ENCODE peak calls at places on chromosomes 4 and X, in five cellular contexts. C, I, U, J and O are unnamed samples.

GRCh38 chr4:45043916-45044315 is 317.6 kb upstream of the GNPDA2 start:
- DNase-seq in C (no peak), I (no peak), U (no peak), J (no peak), O (no peak)

GRCh38 chrX:131704136-131704695 is 160.3 kb downstream of the OR13H1 start:
- DNase-seq in C (no peak), I (no peak), U (no peak), J (peak), O (peak)

GRCh38 chrX:53681661-53682060 is 4.9 kb downstream of the HUWE1 start:
- DNase-seq in C (no peak), I (no peak), U (no peak), J (no peak), O (no peak)

GRCh38 chrX:843306-843705 is 212.7 kb downstream of the SHOX start:
- DNase-seq in C (no peak), I (no peak), U (no peak), J (no peak), O (no peak)

GRCh38 chr4:174209296-174209695 is 74.2 kb downstream of the FBXO8 start:
- DNase-seq in C (no peak), I (no peak), U (no peak), J (no peak), O (no peak)

GRCh38 chr4:142671516-142671915 is 174.6 kb downstream of the INPP4B start:
- DNase-seq in C (no peak), I (no peak), U (no peak), J (no peak), O (no peak)

GRCh38 chrX:153590961-153591956 is 7.7 kb downstream of the CCNQ start:
- DNase-seq in C (no peak), I (no peak), U (no peak), J (no peak), O (no peak)

GRCh38 chrX:67613366-67613765 is 69.5 kb downstream of the AR start:
- DNase-seq in C (no peak), I (peak), U (no peak), J (no peak), O (no peak)

GRCh38 chrX:18099745-18100144 is 120.9 kb downstream of the BEND2 start:
- DNase-seq in C (no peak), I (no peak), U (no peak), J (no peak), O (no peak)

GRCh38 chr4:77777135-77777777 is 41.9 kb downstream of the CNOT6L start:
- DNase-seq in C (no peak), I (no peak), U (no peak), J (no peak), O (no peak)

GRCh38 chrX:103398321-103398937 is 22.1 kb downstream of the BEX3 start:
- DNase-seq in C (no peak), I (peak), U (peak), J (no peak), O (peak)

GRCh38 chr4:1713003-1713397 is 881 bp upstream of the SLBP start:
- DNase-seq in C (no peak), I (no peak), U (no peak), J (no peak), O (no peak)

GRCh38 chr4:168587326-168588125 is 90.7 kb downstream of the PALLD start:
- DNase-seq in C (no peak), I (peak), U (peak), J (no peak), O (no peak)

GRCh38 chr4:181161669-181162068 is 1081.5 kb upstream of the TENM3 start:
- DNase-seq in C (no peak), I (peak), U (no peak), J (no peak), O (peak)

GRCh38 chrX:72230290-72230689 is 8.5 kb downstream of the ERCC6L start:
- DNase-seq in C (no peak), I (no peak), U (no peak), J (no peak), O (no peak)

GRCh38 chrX:68898661-68899060 is 69.8 kb downstream of the EFNB1 start:
- DNase-seq in C (no peak), I (no peak), U (no peak), J (no peak), O (no peak)

GRCh38 chr4:164350086-164350485 is 403.8 kb upstream of the SMIM31 start:
- DNase-seq in C (no peak), I (no peak), U (no peak), J (no peak), O (no peak)

GRCh38 chr4:133513891-133514290 is 364.8 kb downstream of the PCDH10 start:
- DNase-seq in C (no peak), I (no peak), U (no peak), J (no peak), O (no peak)

GRCh38 chrX:115894087-115894486 is 276.5 kb upstream of the AGTR2 start:
- DNase-seq in C (no peak), I (peak), U (no peak), J (no peak), O (peak)

GRCh38 chrX:23887448-23887847 is 20.3 kb downstream of the APOO start:
- DNase-seq in C (no peak), I (no peak), U (no peak), J (no peak), O (no peak)

GRCh38 chrX:46575991-46576392 is 2.4 kb downstream of the CHST7 start:
- DNase-seq in C (no peak), I (no peak), U (no peak), J (peak), O (peak)